ENCODE peak calls at places on chromosomes 1 and 21, in eight cellular contexts. G is fibroblast of mammary gland, D is cardiac fibroblast, P is osteocyte, B is epithelial cell of esophagus, M is MCF 10A, O is BJ, S is WTC11. K is an unnamed sample.

GRCh38 chr1:47211796-47212269 is 20.2 kb downstream of the TAL1 start:
- DNase-seq in G (no peak), D (peak), P (no peak), B (no peak), M (no peak), O (no peak), S (no peak), K (no peak)

GRCh38 chr1:161074676-161075368 is 5.1 kb upstream of the ARHGAP30 start:
- DNase-seq in G (no peak), D (no peak), P (no peak), B (peak), M (peak), O (no peak), S (no peak), K (no peak)

GRCh38 chr1:52348704-52349301 is 17.2 kb downstream of the CC2D1B start:
- DNase-seq in G (peak), D (peak), P (no peak), B (peak), M (peak), O (no peak), S (peak), K (no peak)

GRCh38 chr1:145994391-145995120 is 1.8 kb downstream of the TXNIP start:
- DNase-seq in G (peak), D (no peak), P (no peak), B (peak), M (no peak), O (no peak), S (no peak), K (peak)

GRCh38 chr1:232211149-232211548 is 418.8 kb downstream of the SIPA1L2 start:
- DNase-seq in G (no peak), D (no peak), P (peak), B (no peak), M (peak), O (no peak), S (peak), K (peak)

GRCh38 chr21:17461014-17461413 is 51.8 kb upstream of the CXADR start:
- DNase-seq in G (peak), D (peak), P (no peak), B (peak), M (peak), O (peak), S (no peak), K (no peak)

GRCh38 chr21:33025106-33025470 is 647 bp upstream of the OLIG2 start:
- DNase-seq in G (no peak), D (no peak), P (no peak), B (no peak), M (no peak), O (no peak), S (peak), K (no peak)

GRCh38 chr1:18262726-18263125 is 155.1 kb downstream of the IGSF21 start:
- DNase-seq in G (no peak), D (no peak), P (no peak), B (no peak), M (no peak), O (no peak), S (peak), K (no peak)

GRCh38 chr1:34460193-34460592 is 283.5 kb downstream of the C1orf94 start:
- DNase-seq in G (peak), D (peak), P (no peak), B (peak), M (peak), O (no peak), S (peak), K (peak)

GRCh38 chr1:201690528-201690927 is 138.4 kb upstream of the IPO9 start:
- DNase-seq in G (no peak), D (no peak), P (no peak), B (no peak), M (no peak), O (no peak), S (no peak), K (no peak)

GRCh38 chr1:82731216-82731615 is 930.5 kb downstream of the ADGRL2 start:
- DNase-seq in G (no peak), D (no peak), P (no peak), B (peak), M (no peak), O (no peak), S (no peak), K (no peak)

GRCh38 chr1:229378586-229379442 is 36.0 kb upstream of the CCSAP start:
- DNase-seq in G (peak), D (no peak), P (no peak), B (no peak), M (no peak), O (no peak), S (no peak), K (no peak)

GRCh38 chr1:25253911-25254310 is 6.7 kb upstream of the RSRP1 start:
- DNase-seq in G (no peak), D (no peak), P (no peak), B (peak), M (no peak), O (peak), S (no peak), K (no peak)

GRCh38 chr1:224267922-224268321 is 62.0 kb downstream of the NVL start:
- DNase-seq in G (no peak), D (no peak), P (no peak), B (peak), M (peak), O (no peak), S (no peak), K (no peak)

GRCh38 chr21:37153935-37154350 is 80.9 kb downstream of the TTC3 start:
- DNase-seq in G (peak), D (peak), P (no peak), B (no peak), M (no peak), O (no peak), S (no peak), K (no peak)

GRCh38 chr21:35922618-35923017 is 137.7 kb downstream of the SETD4 start:
- DNase-seq in G (peak), D (no peak), P (no peak), B (peak), M (no peak), O (no peak), S (no peak), K (no peak)

GRCh38 chr1:209207701-209208286 is 375.7 kb upstream of the CAMK1G start:
- DNase-seq in G (peak), D (peak), P (no peak), B (peak), M (peak), O (no peak), S (peak), K (peak)

GRCh38 chr1:83882906-83883305 is 116.0 kb downstream of the TTLL7 start:
- DNase-seq in G (peak), D (peak), P (no peak), B (peak), M (peak), O (no peak), S (peak), K (no peak)
- TF ChIP-seq CTCF in G (peak), D (peak), P (no peak), B (peak), M (peak), O (no peak), S (no peak), K (no peak)

DNA sequence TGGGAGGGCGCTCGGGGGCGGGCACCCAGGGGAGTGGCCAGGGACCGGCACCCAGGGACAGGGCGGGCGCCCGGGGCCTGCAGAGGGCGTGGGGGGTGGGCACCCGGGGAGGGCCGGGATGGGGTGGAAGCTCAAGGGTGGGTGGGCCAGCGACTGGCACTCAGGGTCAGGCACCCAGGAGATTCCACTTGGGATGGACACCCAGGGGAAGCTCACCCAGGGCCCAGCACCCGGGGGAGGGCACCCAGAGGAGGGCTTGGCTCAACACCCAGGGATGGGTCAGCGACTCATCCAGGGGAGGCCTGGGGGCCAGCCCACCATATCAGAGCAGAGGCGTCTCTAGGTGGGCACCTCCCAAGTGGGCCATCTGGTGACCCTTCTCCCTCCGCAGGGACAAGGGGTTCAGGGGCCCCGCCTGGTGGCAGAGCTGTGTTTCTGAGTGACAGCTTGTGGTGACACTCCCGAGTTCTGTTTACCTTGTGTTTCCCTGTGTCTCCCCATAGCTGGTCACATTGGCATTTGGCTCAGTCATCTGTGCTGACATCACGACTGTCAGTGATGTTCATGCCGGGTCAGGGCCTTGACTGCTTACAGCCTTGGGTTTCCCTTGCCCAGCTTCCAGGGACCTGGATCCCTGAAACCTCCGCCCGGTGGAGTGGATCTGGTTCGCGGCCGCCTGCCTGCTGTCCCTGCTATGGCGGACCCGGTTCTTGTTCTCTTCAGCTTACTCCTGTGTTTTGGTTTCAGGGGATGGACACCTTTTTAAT is 749 bp downstream of the IBA57 start:
- DNase-seq in G (peak), D (peak), P (no peak), B (peak), M (peak), O (peak), S (peak), K (peak)
- TF ChIP-seq CTCF in G (peak), D (peak), P (peak), B (peak), M (peak), O (peak), S (no peak), K (peak)

DNA sequence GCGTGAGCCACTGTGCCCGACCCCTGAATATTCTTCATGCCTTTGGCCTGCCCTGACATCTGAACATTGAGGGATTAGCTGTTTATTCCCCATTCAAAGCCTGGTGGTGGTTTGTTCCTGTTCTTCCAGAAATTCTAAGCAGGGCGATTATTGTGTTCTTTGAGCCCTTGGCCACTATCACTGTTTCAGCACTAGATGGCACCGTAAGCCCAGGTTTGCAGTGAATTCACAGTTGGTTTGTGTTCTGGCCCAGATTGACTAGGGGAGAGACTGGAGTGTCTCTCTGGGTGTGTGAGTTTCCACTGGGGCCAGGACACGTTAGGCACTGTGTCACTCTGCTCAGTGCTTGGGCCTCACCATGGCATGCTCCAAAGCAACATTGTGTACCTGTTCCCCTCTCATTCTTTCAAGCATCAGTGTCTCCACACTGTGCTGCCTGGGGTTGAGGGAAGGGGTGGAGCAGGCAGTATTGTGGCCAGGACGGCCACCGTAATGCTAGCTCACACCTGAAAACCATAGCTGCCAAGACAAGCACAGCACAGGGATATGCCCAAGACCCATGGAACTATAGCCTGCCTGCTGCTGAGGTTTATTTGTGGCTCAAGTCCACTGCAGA is 52.7 kb downstream of the PKN2 start:
- DNase-seq in G (peak), D (peak), P (no peak), B (peak), M (peak), O (no peak), S (peak), K (peak)
- TF ChIP-seq CTCF in G (peak), D (peak), P (peak), B (peak), M (peak), O (peak), S (peak), K (peak)

GRCh38 chr1:3353901-3354300 is 100.6 kb upstream of the ARHGEF16 start:
- DNase-seq in G (no peak), D (no peak), P (no peak), B (no peak), M (no peak), O (no peak), S (no peak), K (no peak)

GRCh38 chr1:3357526-3358297 is 96.8 kb upstream of the ARHGEF16 start:
- DNase-seq in G (no peak), D (no peak), P (no peak), B (no peak), M (no peak), O (no peak), S (no peak), K (no peak)

GRCh38 chr1:3355089-3355488 is 99.4 kb upstream of the ARHGEF16 start:
- DNase-seq in G (no peak), D (no peak), P (no peak), B (no peak), M (no peak), O (no peak), S (no peak), K (no peak)

GRCh38 chr1:3356827-3357457 is 97.5 kb upstream of the ARHGEF16 start:
- DNase-seq in G (no peak), D (no peak), P (no peak), B (no peak), M (no peak), O (no peak), S (no peak), K (no peak)

GRCh38 chr1:3355894-3356826 is 98.3 kb upstream of the ARHGEF16 start:
- DNase-seq in G (no peak), D (no peak), P (no peak), B (no peak), M (no peak), O (no peak), S (no peak), K (no peak)
- TF ChIP-seq CTCF in G (no peak), D (no peak), P (no peak), B (no peak), M (no peak), O (no peak), S (no peak), K (no peak)

GRCh38 chr1:110634455-110635281 is 28.5 kb upstream of the KCNA2 start:
- DNase-seq in G (peak), D (peak), P (peak), B (peak), M (peak), O (no peak), S (no peak), K (peak)
- TF ChIP-seq CTCF in G (no peak), D (no peak), P (no peak), B (no peak), M (no peak), O (no peak), S (no peak), K (no peak)

DNA sequence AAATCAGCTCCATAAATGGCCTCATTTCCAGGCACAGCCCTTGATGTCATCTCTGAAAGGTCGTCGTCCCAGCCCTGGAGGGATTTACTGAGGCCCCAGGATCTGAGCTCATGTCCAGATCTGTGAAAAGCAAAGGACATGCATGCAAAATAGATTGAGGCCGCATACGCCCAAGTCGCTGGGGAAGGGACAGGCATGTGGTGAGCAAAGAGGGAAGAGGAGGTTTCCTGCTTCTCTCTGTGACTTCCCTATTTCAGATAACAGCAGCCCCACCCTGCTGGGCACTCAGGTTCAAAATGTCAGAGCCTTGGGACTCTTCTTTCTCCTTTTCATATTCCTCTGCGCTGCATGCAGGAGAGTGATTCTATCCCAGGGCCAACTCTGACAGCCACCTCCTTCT is 197.2 kb downstream of the ADSS2 start:
- DNase-seq in G (no peak), D (no peak), P (peak), B (no peak), M (no peak), O (no peak), S (no peak), K (no peak)
- TF ChIP-seq CTCF in G (no peak), D (no peak), P (no peak), B (no peak), M (no peak), O (no peak), S (no peak), K (no peak)

GRCh38 chr1:170670751-170671628 is 7.1 kb downstream of the PRRX1 start:
- DNase-seq in G (peak), D (peak), P (peak), B (peak), M (no peak), O (no peak), S (peak), K (peak)
- TF ChIP-seq CTCF in G (peak), D (peak), P (peak), B (peak), M (no peak), O (peak), S (peak), K (peak)

GRCh38 chr1:1796466-1796865 is 18.2 kb upstream of the NADK start:
- DNase-seq in G (no peak), D (no peak), P (no peak), B (no peak), M (no peak), O (no peak), S (no peak), K (peak)
- TF ChIP-seq CTCF in G (peak), D (peak), P (peak), B (peak), M (no peak), O (peak), S (no peak), K (peak)

DNA sequence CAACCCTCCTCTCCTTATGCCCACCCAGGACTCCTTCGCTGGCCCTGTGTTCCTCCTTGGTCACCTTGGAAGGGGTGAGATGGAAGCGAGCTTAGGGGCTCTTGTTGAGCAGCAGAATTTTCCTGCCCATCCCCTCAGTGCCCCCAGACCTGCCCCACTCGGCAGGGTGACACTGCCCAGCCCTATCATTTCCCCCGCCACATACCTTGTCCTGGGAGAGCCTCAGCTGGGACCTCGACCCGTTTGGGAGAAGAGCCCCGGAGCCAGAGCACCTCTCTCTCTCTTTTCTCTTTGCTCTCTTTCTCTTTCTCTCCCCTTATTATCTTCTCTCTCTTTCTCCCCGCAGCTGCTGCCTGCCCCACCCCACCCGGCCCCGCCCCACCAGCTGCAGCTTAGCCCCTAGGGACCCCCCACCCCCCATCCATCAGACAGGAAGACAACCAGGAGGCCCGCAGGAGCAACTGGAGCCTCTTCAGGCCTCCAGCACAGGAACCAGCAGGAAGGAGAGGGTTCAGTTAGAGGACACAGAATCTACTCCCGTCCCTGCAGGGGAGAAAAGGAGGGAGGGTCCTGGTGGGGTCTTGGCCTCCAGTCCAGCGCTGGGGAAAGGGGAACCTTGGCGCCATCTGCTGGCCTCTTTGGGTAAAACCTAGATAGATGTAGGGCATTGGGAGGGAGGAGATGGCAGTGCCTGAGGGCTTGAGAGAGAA is 1.6 kb upstream of the FNDC5 start:
- DNase-seq in G (peak), D (peak), P (peak), B (peak), M (peak), O (no peak), S (peak), K (peak)
- TF ChIP-seq CTCF in G (peak), D (peak), P (peak), B (peak), M (peak), O (peak), S (peak), K (peak)